ENCODE peak calls at places on chromosome 5, in seven cellular contexts. O is activated CD4-positive, CD25-positive, alpha-beta regulatory T cell; N is dorsolateral prefrontal cortex; U is PC-3; E is ELF-1; T is GM20000; A is T-cell. G is an unnamed sample.

GRCh38 chr5:14671414-14671813 is 6.9 kb downstream of the OTULIN start:
- DNase-seq in O (no peak), E (no peak), U (peak; percentile 56), T (peak; percentile 43), A (no peak), N (no peak), G (no peak)

GRCh38 chr5:113124914-113125313 is 148.3 kb downstream of the DCP2 start:
- DNase-seq in E (no peak), T (no peak), N (no peak), U (no peak), O (no peak), A (no peak), G (no peak)

GRCh38 chr5:179128976-179129375 is 68.8 kb downstream of the ZNF354C start:
- DNase-seq in U (no peak), O (no peak), T (no peak), E (no peak), A (no peak), N (peak; percentile 22), G (no peak)

GRCh38 chr5:74641014-74641777 is 668 bp upstream of the ENC1 start:
- DNase-seq in A (peak; percentile 17), T (peak; percentile 34), O (no peak), E (peak; percentile 81), N (peak; percentile 81), U (peak; percentile 89), G (peak; percentile 68)

GRCh38 chr5:77518304-77518703 is 26.2 kb upstream of the WDR41 start:
- DNase-seq in A (no peak), N (no peak), T (no peak), U (peak; percentile 37), O (no peak), E (no peak), G (peak; percentile 33)

GRCh38 chr5:20694121-20694520 is 706.1 kb upstream of the CDH18 start:
- DNase-seq in E (no peak), O (no peak), U (no peak), T (no peak), A (no peak), N (no peak), G (no peak)

GRCh38 chr5:138753794-138754698 is 821 bp downstream of the CTNNA1 start:
- DNase-seq in U (peak; percentile 78), N (peak; percentile 70), T (peak; percentile 54), E (peak; percentile 72), A (no peak), O (no peak), G (peak; percentile 69)

GRCh38 chr5:105670586-105670985 is 2000.2 kb downstream of the EFNA5 start:
- DNase-seq in T (no peak), U (no peak), A (no peak), E (no peak), N (no peak), O (no peak), G (no peak)

GRCh38 chr5:132439521-132440206 is 50.9 kb downstream of the IRF1 start:
- DNase-seq in N (no peak), U (peak; percentile 46), T (no peak), O (no peak), A (no peak), E (no peak), G (no peak)

GRCh38 chr5:14272548-14273205 is 129.5 kb downstream of the TRIO start:
- DNase-seq in T (no peak), A (no peak), O (no peak), E (no peak), N (no peak), U (no peak), G (no peak)

GRCh38 chr5:131218392-131218791 is 45.5 kb upstream of the CDC42SE2 start:
- DNase-seq in U (peak; percentile 55), T (no peak), A (no peak), O (no peak), E (no peak), N (no peak), G (no peak)

GRCh38 chr5:61416410-61416809 is 84.4 kb downstream of the ZSWIM6 start:
- DNase-seq in O (no peak), N (no peak), T (no peak), E (peak; percentile 58), A (no peak), U (no peak), G (no peak)

GRCh38 chr5:66757219-66757833 is 161.1 kb downstream of the MAST4 start:
- DNase-seq in O (no peak), T (peak; percentile 51), U (peak; percentile 42), E (no peak), N (peak; percentile 40), A (no peak), G (peak; percentile 34)

GRCh38 chr5:141149812-141150211 is at the start of gene PCDHB6:
- DNase-seq in O (no peak), N (no peak), A (no peak), E (peak; percentile 30), U (no peak), T (no peak), G (no peak)

GRCh38 chr5:19988447-19988846 is 447 bp upstream of the CDH18 start:
- DNase-seq in T (no peak), E (no peak), N (no peak), O (no peak), U (no peak), A (no peak), G (peak; percentile 9)

GRCh38 chr5:79093762-79094161 is 17.8 kb upstream of the BHMT start:
- DNase-seq in U (no peak), A (no peak), O (no peak), E (no peak), T (no peak), N (no peak), G (peak; percentile 70)

GRCh38 chr5:1781107-1781506 is 18.5 kb downstream of the MRPL36 start:
- DNase-seq in A (no peak), E (no peak), T (no peak), O (no peak), U (no peak), N (peak; percentile 9), G (no peak)

GRCh38 chr5:152723482-152723881 is 318.4 kb upstream of the NMUR2 start:
- DNase-seq in A (no peak), N (no peak), O (no peak), T (no peak), U (no peak), E (peak; percentile 5), G (no peak)

GRCh38 chr5:173093597-173093996 is 37.4 kb downstream of the CREBRF start:
- DNase-seq in A (no peak), T (no peak), O (no peak), N (no peak), E (no peak), U (no peak), G (no peak)

GRCh38 chr5:11062379-11062778 is 301.3 kb upstream of the DAP start:
- DNase-seq in O (no peak), E (no peak), T (no peak), U (peak; percentile 38), N (no peak), A (no peak), G (no peak)

GRCh38 chr5:39400711-39401385 is 23.9 kb downstream of the DAB2 start:
- DNase-seq in A (no peak), U (no peak), T (no peak), N (no peak), O (no peak), E (no peak), G (no peak)